ENCODE peak calls at places on chromosomes 6 and 20, in eight cellular contexts. D is right lobe of liver, O is K562, G is HCT116, M is heart left ventricle, J is adrenal gland, P is sigmoid colon, Z is uterus. X is an unnamed sample.

GRCh38 chr6:54451516-54451915 is 143.3 kb downstream of the TINAG start:
- DNase-seq in Z (no peak), O (no peak), P (no peak), D (no peak), J (no peak), G (no peak), M (no peak), X (no peak)

GRCh38 chr6:144278659-144279314 is 6.3 kb upstream of the UTRN start:
- DNase-seq in M (no peak), J (no peak), D (no peak), P (no peak), Z (no peak), G (no peak), O (no peak), X (no peak)

GRCh38 chr6:109527989-109528388 is 45.0 kb upstream of the ZBTB24 start:
- DNase-seq in G (peak), M (no peak), O (peak), P (no peak), Z (no peak), D (no peak), J (no peak), X (no peak)

GRCh38 chr6:37992749-37993148 is 173.2 kb downstream of the ZFAND3 start:
- DNase-seq in M (no peak), Z (no peak), D (no peak), O (no peak), J (no peak), G (no peak), P (no peak), X (no peak)

GRCh38 chr6:24709014-24709711 is 9.8 kb downstream of the C6orf62 start:
- DNase-seq in Z (no peak), D (no peak), M (no peak), G (no peak), J (no peak), O (no peak), P (no peak), X (no peak)

GRCh38 chr6:109454483-109455160 is 950 bp downstream of the MICAL1 start:
- DNase-seq in O (no peak), D (peak), J (peak), Z (no peak), G (no peak), M (peak), P (peak), X (peak)

GRCh38 chr6:108697646-108698161 is 137.0 kb downstream of the FOXO3 start:
- DNase-seq in D (no peak), M (no peak), Z (no peak), P (no peak), O (no peak), J (no peak), G (no peak), X (no peak)

GRCh38 chr6:126376682-126377081 is 36.8 kb downstream of the CENPW start:
- DNase-seq in O (no peak), J (no peak), Z (no peak), G (no peak), P (no peak), D (no peak), M (no peak), X (no peak)

GRCh38 chr6:105901583-105901982 is 184.6 kb upstream of the PRDM1 start:
- DNase-seq in J (no peak), D (no peak), M (no peak), O (no peak), G (no peak), Z (no peak), P (no peak), X (no peak)

GRCh38 chr6:116229287-116229913 is 24.5 kb downstream of the TSPYL4 start:
- DNase-seq in D (peak), O (peak), Z (peak), P (peak), G (peak), J (peak), M (peak), X (no peak)

GRCh38 chr20:25257756-25258462 is 10.0 kb downstream of the PYGB start:
- DNase-seq in D (no peak), O (peak), G (no peak), Z (no peak), P (no peak), J (no peak), M (no peak), X (no peak)

GRCh38 chr6:150347845-150348244 is 21.0 kb upstream of the IYD start:
- DNase-seq in D (no peak), J (no peak), O (no peak), G (no peak), P (no peak), M (no peak), Z (no peak), X (no peak)

GRCh38 chr20:35776513-35777101 is 4.8 kb downstream of the PHF20 start:
- DNase-seq in M (peak), G (no peak), D (no peak), O (peak), J (peak), P (peak), Z (peak), X (no peak)

GRCh38 chr6:158060447-158061360 is 79.0 kb downstream of the SYNJ2 start:
- DNase-seq in M (peak), G (no peak), D (peak), Z (peak), P (peak), O (no peak), J (peak), X (peak)

GRCh38 chr20:33668791-33669155 is 2.0 kb downstream of the ACTL10 start:
- DNase-seq in D (no peak), M (no peak), G (no peak), P (no peak), O (no peak), J (peak), Z (no peak), X (no peak)

GRCh38 chr6:107692351-107692750 is 131.8 kb downstream of the SCML4 start:
- DNase-seq in Z (no peak), G (no peak), J (no peak), M (no peak), O (no peak), D (no peak), P (no peak), X (no peak)

GRCh38 chr6:53115741-53116140 is 32.9 kb downstream of the GCM1 start:
- DNase-seq in M (no peak), P (no peak), Z (no peak), O (no peak), J (no peak), D (no peak), G (no peak), X (no peak)

GRCh38 chr20:61449057-61449456 is 197.0 kb downstream of the CDH4 start:
- DNase-seq in J (no peak), Z (no peak), G (no peak), M (no peak), O (no peak), D (no peak), P (no peak), X (no peak)

GRCh38 chr6:13678255-13678983 is 33.2 kb downstream of the RANBP9 start:
- DNase-seq in P (no peak), Z (no peak), O (peak), G (no peak), M (no peak), J (no peak), D (no peak), X (no peak)

GRCh38 chr6:28312939-28313338 is 23.0 kb downstream of the ZSCAN31 start:
- DNase-seq in O (no peak), M (no peak), D (no peak), G (no peak), P (no peak), Z (no peak), J (no peak), X (no peak)

GRCh38 chr6:68638225-68638900 is 3.3 kb downstream of the ADGRB3 start:
- DNase-seq in J (peak), Z (peak), O (peak), P (peak), D (no peak), M (no peak), G (no peak), X (no peak)

GRCh38 chr6:158765509-158766068 is 53.6 kb downstream of the EZR start:
- DNase-seq in O (no peak), P (peak), M (no peak), D (no peak), J (no peak), G (no peak), Z (no peak), X (no peak)

GRCh38 chr6:53579338-53579737 is 34.4 kb upstream of the GCLC start:
- DNase-seq in O (no peak), D (no peak), Z (no peak), G (no peak), P (no peak), M (no peak), J (no peak), X (no peak)

GRCh38 chr6:140174509-140174908 is 800.1 kb upstream of the CITED2 start:
- DNase-seq in O (no peak), J (no peak), D (no peak), G (peak), Z (no peak), M (no peak), P (no peak), X (no peak)

DNA sequence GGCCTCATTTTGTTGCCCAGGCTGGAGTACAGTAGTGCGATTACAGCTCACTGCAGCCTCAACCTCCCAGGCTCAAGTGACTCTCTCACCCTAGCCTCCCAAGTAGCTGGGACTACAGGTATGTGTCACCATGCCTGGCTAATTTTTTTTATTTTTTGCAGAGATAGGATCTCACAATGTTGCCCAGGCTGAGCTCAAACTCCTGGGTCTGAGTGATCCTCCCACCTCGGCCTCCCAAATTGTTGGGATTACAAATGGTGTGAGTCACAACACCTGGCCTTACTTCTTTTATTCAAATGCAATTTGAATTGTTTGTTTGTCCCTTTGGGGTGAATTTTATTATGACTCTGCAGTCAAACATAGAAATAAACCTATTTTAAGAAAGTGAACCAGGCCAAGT is 131.7 kb upstream of the SLC22A16 start:
- DNase-seq in M (no peak), D (no peak), O (no peak), P (no peak), J (no peak), Z (no peak), G (no peak), X (no peak)
- TF ChIP-seq CTCF in M (no peak), D (no peak), O (no peak), P (no peak), J (no peak), Z (no peak), G (no peak), X (no peak)

GRCh38 chr6:15966000-15966399 is 162.9 kb upstream of the MYLIP start:
- DNase-seq in J (no peak), O (no peak), Z (peak), D (no peak), M (no peak), G (no peak), P (no peak), X (no peak)

GRCh38 chr6:15968519-15968918 is 160.4 kb upstream of the MYLIP start:
- DNase-seq in M (no peak), P (no peak), J (no peak), O (no peak), Z (no peak), G (no peak), D (no peak), X (no peak)

GRCh38 chr6:15974817-15975216 is 154.1 kb upstream of the MYLIP start:
- DNase-seq in M (no peak), Z (no peak), G (no peak), P (no peak), D (no peak), O (no peak), J (no peak), X (no peak)

GRCh38 chr6:15970517-15970916 is 158.4 kb upstream of the MYLIP start:
- DNase-seq in P (no peak), J (no peak), Z (no peak), D (no peak), M (no peak), G (no peak), O (peak), X (no peak)

DNA sequence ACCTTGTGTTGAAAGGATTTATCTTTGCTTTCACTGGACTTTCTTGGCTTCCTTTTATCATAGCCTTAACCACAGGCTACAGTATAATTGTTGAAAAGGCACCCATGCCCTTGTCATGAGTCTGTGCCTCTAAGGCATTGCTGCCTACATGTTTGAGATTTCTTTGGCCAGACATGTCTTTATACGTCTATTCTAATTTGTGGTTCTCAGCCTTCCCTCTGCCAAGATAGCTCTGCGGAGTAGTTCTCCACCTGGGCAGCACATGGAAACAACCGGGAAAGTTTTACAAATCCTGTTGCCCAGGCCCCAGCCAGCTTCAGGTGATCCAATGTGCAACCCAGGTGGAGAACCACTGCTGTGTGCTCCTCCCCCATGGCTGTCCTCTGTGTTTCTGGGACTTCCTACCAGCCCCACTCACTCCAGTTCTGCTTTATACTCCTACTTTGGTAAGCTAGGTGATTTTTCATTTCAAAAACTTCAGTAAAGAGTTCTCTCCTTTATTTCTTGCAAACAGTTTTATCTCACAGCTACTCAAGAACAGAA is 159.6 kb upstream of the MYLIP start:
- DNase-seq in D (no peak), P (no peak), O (no peak), M (no peak), J (no peak), G (no peak), Z (no peak), X (no peak)
- H3K27ac ChIP-seq in D (no peak), P (no peak), O (no peak), M (no peak), J (no peak), G (no peak), Z (no peak), X (peak)

DNA sequence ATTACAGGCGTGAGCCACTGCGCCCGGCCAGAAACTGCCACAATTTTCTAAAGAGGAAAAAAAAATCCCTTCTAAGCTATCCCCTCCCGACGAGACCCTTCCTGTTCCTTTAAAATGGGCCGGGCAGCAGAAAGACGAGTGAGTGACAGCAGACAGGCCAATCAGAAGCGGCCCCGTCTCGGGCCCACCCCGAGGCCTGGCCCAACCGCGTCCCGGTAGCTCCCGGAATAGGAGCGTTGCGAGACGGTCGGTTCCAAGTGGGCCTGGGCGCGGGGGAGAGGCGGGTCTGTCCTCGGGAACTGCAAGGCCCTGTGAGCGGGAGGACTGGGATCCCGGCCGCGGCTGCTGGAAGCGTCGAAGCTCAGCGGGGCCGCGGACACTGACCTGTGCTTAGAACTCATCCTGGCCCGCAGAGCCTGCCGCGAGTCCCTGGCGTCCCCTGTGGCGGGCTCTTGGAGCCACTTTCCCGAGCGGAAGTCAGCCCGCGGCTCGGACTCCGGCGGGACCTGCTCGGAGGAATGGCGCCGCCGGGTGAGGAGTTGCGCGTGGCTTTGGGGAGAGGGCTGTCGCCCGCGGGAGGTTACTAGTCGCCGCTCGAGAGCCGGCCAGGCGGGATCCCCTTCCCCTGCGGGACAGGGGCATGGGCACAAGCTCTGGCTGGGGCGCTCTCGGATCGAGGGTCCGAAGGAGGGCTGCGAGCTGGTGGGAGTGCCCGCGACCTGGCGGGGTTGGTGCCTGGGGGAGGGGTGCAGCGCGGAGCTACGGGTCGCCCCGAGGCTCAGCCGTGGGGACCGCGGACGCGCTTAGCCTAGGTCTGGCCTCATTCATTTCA is at the start of the genes MROH8 and RPN2:
- DNase-seq in M (peak), J (peak), Z (peak), D (peak), G (peak), P (peak), O (peak), X (peak)
- TF ChIP-seq POLR2A in M (peak), J (peak), Z (peak), D (peak), G (peak), P (peak), O (peak), X (peak)

DNA sequence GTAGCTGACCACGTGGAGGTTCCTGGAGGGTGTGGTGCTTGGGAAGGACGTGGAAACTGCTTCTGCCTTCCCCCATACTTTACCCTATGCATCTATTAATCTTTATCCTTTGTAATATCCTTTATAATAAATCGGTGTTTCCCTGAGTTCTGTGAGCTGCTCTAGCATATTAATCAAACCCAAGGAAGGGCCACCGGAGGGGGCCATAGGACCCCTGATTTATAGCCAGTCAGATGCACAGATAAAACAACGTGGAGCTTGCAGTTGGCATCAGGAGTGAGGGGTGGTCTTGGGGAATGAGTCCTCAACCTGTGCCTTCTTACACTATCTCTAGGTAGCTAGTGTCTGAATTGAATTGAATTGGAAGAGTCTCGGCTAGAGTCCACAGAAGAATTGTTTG is 36.5 kb upstream of the TFAP2A start:
- DNase-seq in D (no peak), P (no peak), O (no peak), J (no peak), G (no peak), Z (no peak), M (no peak), X (no peak)
- TF ChIP-seq CTCF in D (no peak), P (no peak), O (no peak), J (no peak), G (peak), Z (no peak), M (no peak), X (no peak)

GRCh38 chr20:60299951-60300350 is 341.7 kb downstream of the CDH26 start:
- DNase-seq in O (no peak), M (no peak), P (no peak), Z (no peak), D (no peak), G (no peak), J (no peak), X (no peak)
- H3K27ac ChIP-seq in O (no peak), M (no peak), P (no peak), Z (no peak), D (no peak), G (no peak), J (no peak), X (no peak)

GRCh38 chr20:63884506-63885263 is 10.2 kb upstream of the DNAJC5 start:
- DNase-seq in O (no peak), P (no peak), D (peak), G (no peak), J (no peak), Z (no peak), M (peak), X (no peak)

GRCh38 chr20:63878855-63879254 is 13.8 kb downstream of the TPD52L2 start:
- DNase-seq in M (no peak), P (no peak), J (no peak), Z (no peak), D (no peak), O (no peak), G (no peak), X (no peak)

GRCh38 chr20:63882257-63883208 is 12.4 kb upstream of the DNAJC5 start:
- DNase-seq in G (no peak), J (no peak), P (no peak), O (no peak), M (no peak), Z (no peak), D (no peak), X (no peak)

GRCh38 chr20:63879264-63879663 is 14.2 kb downstream of the TPD52L2 start:
- DNase-seq in J (no peak), G (no peak), D (no peak), M (no peak), O (no peak), Z (no peak), P (no peak), X (no peak)

GRCh38 chr20:63881451-63882226 is 13.3 kb upstream of the DNAJC5 start:
- DNase-seq in G (no peak), J (no peak), D (no peak), P (no peak), M (no peak), Z (no peak), O (no peak), X (no peak)
- TF ChIP-seq POLR2A in G (no peak), J (no peak), D (no peak), P (no peak), M (no peak), Z (no peak), O (no peak), X (no peak)